ENCODE peak calls at places on chromosomes 13 and 19, in ten cellular contexts. Q, C, V, N, F, X, K, H, J and L are unnamed samples.

GRCh38 chr13:29170451-29171082 is 350.4 kb downstream of the MTUS2 start:
- DNase-seq in V (no peak), F (no peak), K (no peak), H (no peak), N (no peak), J (peak; percentile 10), C (no peak), Q (no peak), X (no peak), L (no peak)

GRCh38 chr19:35000647-35001501 is 751 bp downstream of the GRAMD1A start:
- DNase-seq in N (no peak), H (no peak), F (peak; percentile 94), J (peak; percentile 38), X (peak; percentile 61), K (peak; percentile 62), C (peak; percentile 50), Q (peak; percentile 45), V (peak; percentile 38), L (no peak)

GRCh38 chr19:33473644-33474305 is 47.8 kb downstream of the PEPD start:
- DNase-seq in Q (peak; percentile 73), F (peak; percentile 92), X (peak; percentile 75), N (no peak), V (peak; percentile 60), H (peak; percentile 20), J (peak; percentile 84), K (peak; percentile 17), C (no peak), L (no peak)

GRCh38 chr13:99265162-99265822 is 7.1 kb upstream of the GPR18 start:
- DNase-seq in V (no peak), H (no peak), J (no peak), F (no peak), C (no peak), X (no peak), Q (no peak), K (no peak), N (no peak), L (no peak)

GRCh38 chr19:38441660-38442348 is 8.3 kb downstream of the RYR1 start:
- DNase-seq in N (no peak), C (no peak), F (peak; percentile 68), X (no peak), H (no peak), V (no peak), J (no peak), Q (no peak), K (no peak), L (no peak)

GRCh38 chr13:74573654-74574053 is 439.4 kb upstream of the KLF12 start:
- DNase-seq in F (no peak), H (no peak), C (no peak), J (no peak), X (no peak), V (no peak), Q (no peak), K (no peak), N (no peak), L (no peak)

GRCh38 chr19:31772915-31773314 is 423.7 kb upstream of the TSHZ3 start:
- DNase-seq in V (no peak), N (no peak), Q (no peak), K (no peak), F (no peak), J (no peak), X (no peak), H (no peak), C (no peak), L (no peak)

GRCh38 chr13:27289016-27289665 is 18.5 kb downstream of the RASL11A start:
- DNase-seq in C (no peak), X (peak; percentile 72), J (no peak), K (no peak), N (no peak), Q (peak; percentile 61), H (no peak), F (no peak), V (no peak), L (no peak)

GRCh38 chr19:681029-681626 is 4.9 kb downstream of the FSTL3 start:
- DNase-seq in K (peak; percentile 92), C (no peak), H (no peak), F (peak; percentile 99), Q (no peak), N (no peak), X (no peak), V (no peak), J (peak; percentile 92), L (peak; percentile 91)

GRCh38 chr19:45499196-45500180 is 1.2 kb downstream of the PPM1N start:
- DNase-seq in F (peak; percentile 89), V (peak; percentile 49), C (peak; percentile 78), N (peak; percentile 60), H (no peak), K (peak; percentile 76), J (peak; percentile 91), Q (no peak), X (no peak), L (no peak)

GRCh38 chr13:82758056-82758455 is 1124.2 kb downstream of the SLITRK1 start:
- DNase-seq in K (no peak), V (peak; percentile 27), H (no peak), C (no peak), X (no peak), J (peak; percentile 50), F (no peak), N (no peak), Q (no peak), L (no peak)

GRCh38 chr13:47672982-47673670 is 327.9 kb downstream of the SUCLA2 start:
- DNase-seq in N (peak; percentile 31), F (no peak), C (no peak), H (no peak), V (peak; percentile 25), K (no peak), Q (peak; percentile 94), J (no peak), X (peak; percentile 94), L (no peak)

DNA sequence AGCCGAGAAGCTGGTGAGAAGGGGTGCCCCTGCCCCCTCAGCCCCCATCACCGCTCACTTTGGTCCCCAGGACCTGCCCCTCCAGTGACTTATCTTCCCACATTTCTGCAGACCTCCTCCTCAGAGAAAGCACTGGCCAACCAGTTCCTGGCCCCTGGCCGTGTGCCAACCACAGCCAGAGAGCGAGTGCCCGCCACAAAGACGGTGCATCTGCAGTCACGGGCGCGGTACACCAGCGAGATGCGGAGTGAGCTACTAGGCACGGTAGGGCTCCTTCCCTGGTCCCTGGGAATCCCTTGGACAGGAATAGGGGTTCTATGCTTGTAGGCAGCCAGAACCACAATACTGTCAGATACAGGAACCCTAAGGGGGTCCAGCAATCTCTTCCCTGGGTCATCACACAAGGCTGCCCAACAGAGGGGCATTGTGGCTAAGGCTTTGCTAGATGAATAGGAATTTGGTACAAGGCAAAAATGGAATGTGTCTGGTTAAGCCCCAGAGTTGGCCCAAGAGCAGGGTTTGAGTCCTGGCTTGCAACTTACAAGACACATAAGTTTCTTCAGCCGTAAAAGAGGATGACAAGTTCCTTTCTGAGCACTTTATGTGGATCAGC is 1.0 kb downstream of the USE1 start:
- DNase-seq in Q (no peak), V (no peak), J (no peak), C (no peak), F (peak; percentile 54), X (no peak), H (no peak), N (no peak), K (no peak), L (no peak)
- H3K27ac ChIP-seq in Q (no peak overlapping the region), V (no peak overlapping the region), J (peak overlapping the region; percentile 96), C (peak overlapping the region; percentile 77), F (peak overlapping the region; percentile 45), X (peak overlapping the region; percentile 36), H (no peak overlapping the region), N (peak overlapping the region; percentile 89), K (peak overlapping the region; percentile 97), L (peak overlapping the region; percentile 97)

GRCh38 chr13:39417643-39418042 is 185.3 kb downstream of the LHFPL6 start:
- DNase-seq in K (no peak), H (no peak), C (no peak), N (no peak), F (peak; percentile 66), Q (peak; percentile 80), V (peak; percentile 52), X (peak; percentile 85), J (peak; percentile 51), L (no peak)

GRCh38 chr13:39414339-39414738 is 188.7 kb downstream of the LHFPL6 start:
- DNase-seq in Q (no peak), N (no peak), F (no peak), K (no peak), C (no peak), J (no peak), V (no peak), H (no peak), X (no peak), L (no peak)

GRCh38 chr13:39415003-39415402 is 188.0 kb downstream of the LHFPL6 start:
- DNase-seq in V (no peak), X (peak; percentile 41), Q (no peak), C (no peak), N (peak; percentile 21), F (no peak), H (no peak), K (no peak), J (no peak), L (peak; percentile 37)

GRCh38 chr13:39417131-39417530 is 185.9 kb downstream of the LHFPL6 start:
- DNase-seq in V (no peak), H (no peak), J (peak; percentile 56), Q (no peak), N (no peak), F (no peak), K (no peak), X (no peak), C (no peak), L (no peak)

GRCh38 chr13:39415403-39415802 is 187.6 kb downstream of the LHFPL6 start:
- DNase-seq in N (no peak), V (peak; percentile 20), J (peak; percentile 83), H (no peak), Q (no peak), F (peak; percentile 49), C (peak; percentile 20), K (peak; percentile 64), X (peak; percentile 47), L (no peak)
- H3K27ac ChIP-seq in N (no peak overlapping the region), V (no peak overlapping the region), J (no peak overlapping the region), H (peak overlapping the region; percentile 28), Q (no peak overlapping the region), F (no peak overlapping the region), C (no peak overlapping the region), K (peak overlapping the region; percentile 39), X (no peak overlapping the region), L (peak overlapping the region; percentile 33)

DNA sequence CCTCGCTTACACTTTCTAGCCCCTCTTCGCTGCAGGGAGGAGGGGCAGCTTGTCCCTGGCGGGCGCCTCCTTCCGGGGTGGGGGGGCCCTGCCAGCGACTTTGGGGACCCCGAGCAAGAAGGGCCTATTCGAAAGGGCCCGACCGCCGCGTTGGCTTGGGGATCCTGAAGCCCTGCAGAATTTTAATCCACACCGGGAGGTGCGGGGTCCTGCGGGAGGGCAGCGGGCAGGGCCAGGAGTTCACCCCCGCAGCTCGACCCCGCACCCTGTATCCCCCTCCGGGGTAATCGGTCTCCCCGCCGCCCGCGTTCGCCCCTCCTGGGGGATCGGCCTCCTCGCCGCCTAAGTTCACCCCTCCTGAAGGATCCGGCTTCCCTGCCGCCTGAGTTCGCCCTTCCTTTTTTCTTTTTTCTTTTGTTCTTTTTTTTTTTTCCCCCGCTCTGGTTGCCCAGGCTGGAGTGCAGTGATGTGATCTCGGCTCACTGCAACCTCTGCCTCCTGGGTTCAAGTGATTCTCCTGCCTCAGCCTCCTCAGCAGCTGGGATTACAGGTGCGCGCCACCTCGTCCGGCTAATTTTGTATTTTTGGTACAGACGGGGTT is 688 bp downstream of the MOB3A start:
- DNase-seq in K (no peak), H (no peak), V (no peak), N (no peak), X (no peak), Q (no peak), F (no peak), J (no peak), C (no peak), L (no peak)
- H3K27ac ChIP-seq in K (peak overlapping the region; percentile 96), H (no peak overlapping the region), V (peak overlapping the region; percentile 81), N (peak overlapping the region; percentile 93), X (peak overlapping the region; percentile 73), Q (peak overlapping the region; percentile 83), F (peak overlapping the region; percentile 77), J (peak overlapping the region; percentile 90), C (peak overlapping the region; percentile 94), L (peak overlapping the region; percentile 98)

GRCh38 chr19:17718988-17719711 is at the start of gene MAP1S:
- DNase-seq in K (peak; percentile 75), V (no peak), H (peak; percentile 88), F (peak; percentile 99), J (peak; percentile 70), X (peak; percentile 44), Q (peak; percentile 17), N (peak; percentile 20), C (peak; percentile 68), L (no peak)
- H3K27ac ChIP-seq in K (peak within 1 kb of the TSS; percentile 82), V (no peak within 1 kb of the TSS), H (no peak within 1 kb of the TSS), F (peak within 1 kb of the TSS; percentile 28), J (peak within 1 kb of the TSS; percentile 72), X (peak within 1 kb of the TSS; percentile 34), Q (peak within 1 kb of the TSS; percentile 45), N (peak within 1 kb of the TSS; percentile 74), C (peak within 1 kb of the TSS; percentile 55), L (peak within 1 kb of the TSS; percentile 36)